ENCODE peak calls at places on chromosome 18, in nine cellular contexts. H, A, P, B, U, O, I, Z and X are unnamed samples.
A peak's percentile ranks its signal among the peaks of the same experiment; 100 is the strongest.

GRCh38 chr18:47772374-47773248 is 157.8 kb downstream of the SMAD2 start:
- DNase-seq in H (peak; percentile 15), A (no peak), P (peak; percentile 74), B (peak; percentile 38), U (no peak), O (peak; percentile 30), I (no peak), Z (peak; percentile 74), X (peak; percentile 20)

GRCh38 chr18:51437280-51438271 is 240.1 kb upstream of the MEX3C start:
- DNase-seq in H (no peak), A (no peak), P (no peak), B (no peak), U (no peak), O (no peak), I (no peak), Z (no peak), X (no peak)

GRCh38 chr18:53004798-53005197 is 664.8 kb downstream of the DCC start:
- DNase-seq in H (no peak), A (no peak), P (no peak), B (no peak), U (no peak), O (no peak), I (no peak), Z (no peak), X (no peak)

GRCh38 chr18:12455511-12455910 is 47.8 kb downstream of the PRELID3A start:
- DNase-seq in H (peak; percentile 21), A (no peak), P (no peak), B (no peak), U (no peak), O (peak; percentile 33), I (peak; percentile 56), Z (no peak), X (no peak)

GRCh38 chr18:25349926-25350560 is 1.9 kb downstream of the ZNF521 start:
- DNase-seq in H (no peak), A (peak; percentile 68), P (no peak), B (peak; percentile 42), U (no peak), O (peak; percentile 31), I (no peak), Z (no peak), X (no peak)

GRCh38 chr18:72376256-72376655 is 167.9 kb downstream of the CBLN2 start:
- DNase-seq in H (no peak), A (no peak), P (no peak), B (no peak), U (no peak), O (no peak), I (no peak), Z (no peak), X (no peak)

GRCh38 chr18:50870138-50870845 is 8.6 kb upstream of the ME2 start:
- DNase-seq in H (peak; percentile 74), A (no peak), P (no peak), B (no peak), U (no peak), O (peak; percentile 85), I (no peak), Z (peak; percentile 55), X (no peak)

GRCh38 chr18:32372047-32372380 is 98.7 kb downstream of the GAREM1 start:
- DNase-seq in H (no peak), A (no peak), P (no peak), B (no peak), U (no peak), O (no peak), I (no peak), Z (no peak), X (no peak)

GRCh38 chr18:21777814-21778213 is 37.2 kb downstream of the MIB1 start:
- DNase-seq in H (no peak), A (no peak), P (no peak), B (no peak), U (no peak), O (no peak), I (no peak), Z (no peak), X (no peak)

GRCh38 chr18:80034852-80035406 is 695 bp downstream of the RBFA start:
- DNase-seq in H (no peak), A (no peak), P (no peak), B (no peak), U (no peak), O (no peak), I (no peak), Z (no peak), X (no peak)

GRCh38 chr18:22285299-22286140 is 116.1 kb downstream of the GATA6 start:
- DNase-seq in H (no peak), A (no peak), P (no peak), B (no peak), U (no peak), O (no peak), I (no peak), Z (no peak), X (no peak)

GRCh38 chr18:42510540-42510939 is 555.5 kb downstream of the PIK3C3 start:
- DNase-seq in H (no peak), A (no peak), P (no peak), B (no peak), U (no peak), O (no peak), I (no peak), Z (no peak), X (no peak)

GRCh38 chr18:12032786-12033642 is 51.7 kb downstream of the IMPA2 start:
- DNase-seq in H (peak; percentile 54), A (peak; percentile 48), P (no peak), B (no peak), U (peak; percentile 43), O (peak; percentile 61), I (no peak), Z (no peak), X (no peak)

DNA sequence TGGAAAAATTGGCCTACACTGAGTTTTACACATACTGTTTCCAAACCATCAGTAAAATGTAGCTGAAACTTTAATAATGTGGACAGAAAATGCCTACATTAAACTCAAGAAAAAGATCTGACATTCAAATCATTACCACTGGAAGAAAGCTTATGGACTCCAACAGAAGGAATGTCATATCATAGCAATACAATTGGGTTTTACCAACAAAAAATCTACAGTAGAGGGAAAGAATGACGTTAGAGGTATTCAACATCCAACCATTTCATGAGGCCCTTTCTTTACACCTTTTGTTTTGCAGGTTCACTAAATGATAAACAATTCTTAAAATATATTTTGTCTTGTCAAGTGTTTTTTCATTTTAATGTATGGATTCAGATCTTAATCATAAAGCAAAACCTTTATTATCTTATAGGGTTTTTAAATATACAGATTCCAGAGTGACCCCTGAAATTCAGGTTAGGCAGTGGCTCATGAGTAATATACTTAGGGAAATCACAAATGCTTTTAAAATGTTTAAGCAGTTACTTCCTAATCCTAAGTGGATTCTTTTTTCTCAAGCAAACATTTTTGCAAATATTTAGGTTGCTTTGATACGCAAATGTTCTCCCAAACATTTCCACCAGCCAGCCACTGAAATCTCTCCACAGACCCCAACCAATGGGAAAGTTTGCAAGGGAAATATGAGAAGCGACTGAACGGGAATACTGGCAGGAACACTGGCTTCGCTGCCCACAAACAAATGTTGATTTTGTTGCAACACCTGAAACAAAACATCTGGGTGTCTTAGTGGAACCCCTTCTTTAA is 168.7 kb downstream of the TCF4 start:
- DNase-seq in H (peak; percentile 48), A (no peak), P (no peak), B (no peak), U (no peak), O (peak; percentile 53), I (no peak), Z (no peak), X (no peak)
- H3K4me3 ChIP-seq in H (no peak overlapping the region), A (no peak overlapping the region), P (no peak overlapping the region), B (peak overlapping the region; percentile 61), U (no peak overlapping the region), O (peak overlapping the region; percentile 66), I (no peak overlapping the region), Z (no peak overlapping the region), X (no peak overlapping the region)

DNA sequence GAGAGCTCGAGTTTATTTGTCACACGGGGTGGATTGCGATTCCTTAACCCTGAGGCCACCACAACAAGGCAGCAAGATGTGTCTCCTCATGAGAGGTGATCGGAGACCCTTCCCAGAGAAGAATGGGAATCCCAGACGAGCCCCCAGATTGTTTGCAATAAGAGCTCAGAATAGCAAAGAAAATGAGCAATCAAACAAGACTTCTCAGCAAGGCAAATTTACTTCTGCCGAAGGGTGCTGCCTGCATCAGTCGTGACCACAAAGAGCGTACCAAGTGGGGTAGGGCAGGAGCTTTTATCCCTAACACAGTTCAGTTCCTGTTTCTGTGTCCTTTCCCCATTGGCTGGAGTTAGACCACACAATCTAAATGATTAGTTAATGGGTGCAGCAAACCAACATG is 237.5 kb upstream of the SYT4 start:
- DNase-seq in H (no peak), A (no peak), P (no peak), B (no peak), U (no peak), O (no peak), I (no peak), Z (no peak), X (no peak)
- H3K4me1 ChIP-seq in H (no peaks in the 10 kb centered on the region), A (no peaks in the 10 kb centered on the region), P (no peaks in the 10 kb centered on the region), B (no peaks in the 10 kb centered on the region), U (no peaks in the 10 kb centered on the region), O (no peaks in the 10 kb centered on the region), I (no peaks in the 10 kb centered on the region), Z (no peaks in the 10 kb centered on the region), X (no peaks in the 10 kb centered on the region)

GRCh38 chr18:23452347-23452727 is 750 bp upstream of the RIOK3 start:
- DNase-seq in H (no peak), A (no peak), P (no peak), B (no peak), U (no peak), O (no peak), I (no peak), Z (no peak), X (no peak)
- H3K4me3 ChIP-seq in H (peak overlapping the region; percentile 94), A (peak overlapping the region; percentile 99), P (no peak overlapping the region), B (peak overlapping the region; percentile 88), U (peak overlapping the region; percentile 86), O (peak overlapping the region; percentile 96), I (no peak overlapping the region), Z (peak overlapping the region; percentile 97), X (peak overlapping the region; percentile 86)

GRCh38 chr18:9774150-9774549 is 66.0 kb downstream of the RAB31 start:
- DNase-seq in H (no peak), A (no peak), P (no peak), B (no peak), U (no peak), O (no peak), I (no peak), Z (no peak), X (no peak)

GRCh38 chr18:9771261-9771976 is 63.3 kb downstream of the RAB31 start:
- DNase-seq in H (peak; percentile 51), A (peak; percentile 90), P (peak; percentile 86), B (peak; percentile 88), U (peak; percentile 90), O (peak; percentile 62), I (peak; percentile 71), Z (peak; percentile 81), X (no peak)

GRCh38 chr18:9775172-9775571 is 67.1 kb downstream of the RAB31 start:
- DNase-seq in H (no peak), A (no peak), P (no peak), B (no peak), U (no peak), O (no peak), I (no peak), Z (no peak), X (no peak)

GRCh38 chr18:9772847-9773677 is 65.0 kb downstream of the RAB31 start:
- DNase-seq in H (no peak), A (no peak), P (no peak), B (no peak), U (no peak), O (no peak), I (no peak), Z (no peak), X (no peak)

GRCh38 chr18:9771977-9772660 is 64.0 kb downstream of the RAB31 start:
- DNase-seq in H (no peak), A (no peak), P (no peak), B (no peak), U (no peak), O (no peak), I (no peak), Z (no peak), X (no peak)
- H3K4me1 ChIP-seq in H (peaks cover 5% of the 10 kb centered on the region), A (no peaks in the 10 kb centered on the region), P (peaks cover 7% of the 10 kb centered on the region), B (peaks cover 7% of the 10 kb centered on the region), U (no peaks in the 10 kb centered on the region), O (peaks cover 2% of the 10 kb centered on the region), I (peaks cover 28% of the 10 kb centered on the region), Z (peaks cover 12% of the 10 kb centered on the region), X (no peaks in the 10 kb centered on the region)